ENCODE peak calls at places on chromosomes 13 and 19, in four cellular contexts. One of them, this sample, is unnamed.

GRCh38 chr13:52925221-52925620 is 76.8 kb upstream of the PCDH8 start:
- DNase-seq in H9: no peak
- DNase-seq in mesendoderm: no peak
- DNase-seq in H1: no peak
- DNase-seq in this sample: no peak

GRCh38 chr19:39420769-39421168 is 8.3 kb downstream of the PLEKHG2 start:
- DNase-seq in H9: no peak
- DNase-seq in mesendoderm: no peak
- DNase-seq in H1: no peak
- DNase-seq in this sample: no peak

GRCh38 chr13:40170982-40171381 is 495.5 kb downstream of the FOXO1 start:
- DNase-seq in H9: no peak
- DNase-seq in mesendoderm: no peak
- DNase-seq in H1: no peak
- DNase-seq in this sample: no peak

GRCh38 chr19:35899547-35900214 is 659 bp downstream of the NFKBID start:
- DNase-seq in H9: peak
- DNase-seq in mesendoderm: peak
- DNase-seq in H1: peak
- DNase-seq in this sample: peak

GRCh38 chr19:21698215-21698614 is 69.2 kb downstream of the ZNF100 start:
- DNase-seq in H9: no peak
- DNase-seq in mesendoderm: peak
- DNase-seq in H1: no peak
- DNase-seq in this sample: peak

GRCh38 chr13:20191902-20192469 is 752 bp downstream of the GJB2 start:
- DNase-seq in H9: peak
- DNase-seq in mesendoderm: peak
- DNase-seq in H1: peak
- DNase-seq in this sample: no peak

GRCh38 chr19:49241769-49242168 is 83.2 kb downstream of the SLC6A16 start:
- DNase-seq in H9: no peak
- DNase-seq in mesendoderm: no peak
- DNase-seq in H1: no peak
- DNase-seq in this sample: no peak

GRCh38 chr13:50115695-50116094 is 100.5 kb downstream of the KCNRG start:
- DNase-seq in H9: no peak
- DNase-seq in mesendoderm: no peak
- DNase-seq in H1: no peak
- DNase-seq in this sample: no peak

GRCh38 chr13:23621316-23621645 is 51.1 kb downstream of the TNFRSF19 start:
- DNase-seq in H9: no peak
- DNase-seq in mesendoderm: peak
- DNase-seq in H1: no peak
- DNase-seq in this sample: peak

GRCh38 chr19:17680235-17680722 is 7.9 kb downstream of the UNC13A start:
- DNase-seq in H9: peak
- DNase-seq in mesendoderm: peak
- DNase-seq in H1: no peak
- DNase-seq in this sample: peak
- H3K56ac ChIP-seq in H9: no peak
- H3K56ac ChIP-seq in mesendoderm: peak
- H3K56ac ChIP-seq in H1: no peak
- H3K56ac ChIP-seq in this sample: no peak

GRCh38 chr19:17490411-17490810 is 20.1 kb downstream of the SLC27A1 start:
- DNase-seq in H9: no peak
- DNase-seq in mesendoderm: no peak
- DNase-seq in H1: no peak
- DNase-seq in this sample: no peak
- H3K56ac ChIP-seq in H9: no peak
- H3K56ac ChIP-seq in mesendoderm: no peak
- H3K56ac ChIP-seq in H1: no peak
- H3K56ac ChIP-seq in this sample: no peak

GRCh38 chr13:97133955-97134354 is 88.2 kb upstream of the MBNL2 start:
- DNase-seq in H9: no peak
- DNase-seq in mesendoderm: no peak
- DNase-seq in H1: no peak
- DNase-seq in this sample: no peak
- H3K56ac ChIP-seq in H9: no peak
- H3K56ac ChIP-seq in mesendoderm: no peak
- H3K56ac ChIP-seq in H1: no peak
- H3K56ac ChIP-seq in this sample: no peak

GRCh38 chr13:102376314-102376713 is 25.5 kb downstream of the FGF14 start:
- DNase-seq in H9: no peak
- DNase-seq in mesendoderm: peak
- DNase-seq in H1: no peak
- DNase-seq in this sample: no peak
- H3K56ac ChIP-seq in H9: no peak
- H3K56ac ChIP-seq in mesendoderm: no peak
- H3K56ac ChIP-seq in H1: no peak
- H3K56ac ChIP-seq in this sample: no peak

DNA sequence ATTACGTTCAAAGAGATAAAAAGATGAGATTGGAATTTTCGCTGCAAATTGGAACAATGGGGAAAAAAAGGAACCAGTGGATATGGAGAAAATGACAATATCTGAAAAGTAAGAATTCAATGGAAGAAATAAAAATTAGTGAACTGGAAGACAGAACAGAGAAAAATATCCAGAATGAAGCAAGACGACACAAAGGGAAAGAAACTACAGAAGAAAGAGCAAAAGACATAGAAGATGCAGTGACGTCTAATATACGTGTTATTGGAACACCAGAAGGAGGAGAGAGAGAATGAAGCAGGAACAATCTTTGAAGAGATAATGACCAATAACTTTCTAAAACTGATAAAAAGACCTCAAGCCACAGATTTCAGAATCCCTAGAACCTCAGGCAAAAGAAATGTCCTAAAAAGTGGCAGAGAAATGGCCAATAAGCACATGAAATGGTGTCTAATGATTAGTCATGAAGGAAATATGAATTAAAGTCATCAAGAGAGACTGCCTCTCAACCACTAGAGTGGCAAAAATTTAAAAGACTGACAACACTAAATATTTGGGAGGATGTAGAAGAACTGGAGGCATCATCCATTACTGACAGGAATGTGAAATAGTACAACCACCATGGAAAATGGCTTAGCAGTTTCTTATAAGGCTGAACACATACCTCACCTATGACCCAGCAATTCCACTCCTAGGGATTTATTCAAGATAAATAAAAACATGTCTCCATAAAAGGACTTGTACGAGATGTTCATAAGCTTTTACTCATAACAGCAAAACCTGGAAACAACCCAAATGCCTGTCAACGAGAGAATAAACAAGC is 56.5 kb downstream of the GADD45B start:
- DNase-seq in H9: no peak
- DNase-seq in mesendoderm: no peak
- DNase-seq in H1: no peak
- DNase-seq in this sample: peak
- H3K56ac ChIP-seq in H9: no peak
- H3K56ac ChIP-seq in mesendoderm: no peak
- H3K56ac ChIP-seq in H1: no peak
- H3K56ac ChIP-seq in this sample: peak

This sample was measured in IMR-90.